ENCODE peak calls at places on chromosomes 11 and 22, in four cellular contexts. B, Y, E and Q are unnamed samples.

GRCh38 chr11:94767292-94767690 is 865 bp upstream of the AMOTL1 start:
- DNase-seq in Y (no peak), B (peak), E (no peak), Q (no peak)

GRCh38 chr11:118908931-118909618 is 16.7 kb downstream of the BCL9L start:
- DNase-seq in E (peak), Y (no peak), B (no peak), Q (peak)

GRCh38 chr11:116864531-116864930 is 27.1 kb upstream of the APOA1 start:
- DNase-seq in E (no peak), Y (no peak), B (no peak), Q (no peak)

GRCh38 chr11:94325681-94326080 is 21.3 kb downstream of the IZUMO1R start:
- DNase-seq in B (peak), Y (peak), E (peak), Q (no peak)

GRCh38 chr11:77705195-77705876 is 67.7 kb upstream of the CLNS1A start:
- DNase-seq in B (peak), Y (peak), E (no peak), Q (no peak)

GRCh38 chr11:34928268-34928959 is 12.0 kb downstream of the PDHX start:
- DNase-seq in B (no peak), E (no peak), Y (no peak), Q (no peak)

GRCh38 chr11:47225552-47226137 is 10.9 kb downstream of the DDB2 start:
- DNase-seq in B (no peak), E (no peak), Y (no peak), Q (no peak)

GRCh38 chr11:45926001-45926401 is 3.5 kb downstream of the LARGE2 start:
- DNase-seq in Y (no peak), B (no peak), E (no peak), Q (no peak)

GRCh38 chr11:75369846-75370245 is 18.4 kb upstream of the ARRB1 start:
- DNase-seq in Y (no peak), B (no peak), E (no peak), Q (no peak)

GRCh38 chr11:10594407-10594806 is 25.9 kb upstream of the LYVE1 start:
- DNase-seq in B (no peak), Y (no peak), E (no peak), Q (no peak)

GRCh38 chr22:33867118-33867863 is 53.0 kb downstream of the LARGE1 start:
- DNase-seq in Y (peak), B (no peak), E (no peak), Q (no peak)

GRCh38 chr11:124623861-124624525 is 1.3 kb downstream of the TBRG1 start:
- DNase-seq in B (no peak), E (no peak), Y (no peak), Q (no peak)

GRCh38 chr11:75858613-75859012 is 43.6 kb downstream of the UVRAG start:
- DNase-seq in B (no peak), E (no peak), Y (no peak), Q (no peak)

GRCh38 chr11:69337211-69337721 is 43.3 kb downstream of the MYEOV start:
- DNase-seq in Y (no peak), B (no peak), E (no peak), Q (no peak)

GRCh38 chr22:45911601-45912271 is 65.2 kb downstream of the WNT7B start:
- DNase-seq in B (peak), Y (peak), E (no peak), Q (peak)

GRCh38 chr11:68206211-68206610 is 6.9 kb downstream of the KMT5B start:
- DNase-seq in Y (peak), B (peak), E (peak), Q (no peak)

GRCh38 chr22:17483670-17484372 is 79.5 kb upstream of the SLC25A18 start:
- DNase-seq in B (no peak), Y (no peak), E (no peak), Q (no peak)

GRCh38 chr22:32697331-32697995 is 104.0 kb upstream of the TIMP3 start:
- DNase-seq in B (no peak), E (no peak), Y (peak), Q (no peak)

GRCh38 chr11:65444314-65445051 is 21.9 kb downstream of the NEAT1 start:
- DNase-seq in B (no peak), Y (no peak), E (no peak), Q (no peak)

GRCh38 chr22:43848366-43849171 is 13.7 kb downstream of the SULT4A1 start:
- DNase-seq in E (peak), Y (no peak), B (no peak), Q (peak)

GRCh38 chr22:19109198-19110063 is 12.8 kb downstream of the DGCR2 start:
- DNase-seq in E (no peak), Y (peak), B (peak), Q (no peak)

GRCh38 chr11:22234743-22235142 is 41.9 kb downstream of the ANO5 start:
- DNase-seq in B (no peak), Y (no peak), E (no peak), Q (no peak)

GRCh38 chr11:130980463-130980862 is 64.2 kb upstream of the SNX19 start:
- DNase-seq in E (no peak), B (no peak), Y (no peak), Q (no peak)

GRCh38 chr11:47714554-47715081 is 551 bp downstream of the AGBL2 start:
- DNase-seq in E (no peak), Y (no peak), B (no peak), Q (peak)

GRCh38 chr11:102493524-102493923 is 37.0 kb downstream of the MMP7 start:
- DNase-seq in E (no peak), Y (peak), B (no peak), Q (no peak)

GRCh38 chr11:64755681-64756361 is 4.0 kb downstream of the PYGM start:
- DNase-seq in B (no peak), E (peak), Y (no peak), Q (no peak)

GRCh38 chr11:8459711-8460399 is 134.2 kb downstream of the STK33 start:
- DNase-seq in B (no peak), Y (no peak), E (no peak), Q (no peak)

GRCh38 chr11:107563702-107564101 is 1.8 kb downstream of the ALKBH8 start:
- DNase-seq in B (peak), E (peak), Y (peak), Q (no peak)

GRCh38 chr11:72421351-72421750 is 13.0 kb downstream of the CLPB start:
- DNase-seq in Y (no peak), B (no peak), E (no peak), Q (no peak)

GRCh38 chr11:12103411-12104225 is 6.8 kb upstream of the MICAL2 start:
- DNase-seq in Y (no peak), E (no peak), B (no peak), Q (no peak)

GRCh38 chr22:37824674-37825641 is 1.8 kb downstream of the GALR3 start:
- DNase-seq in B (no peak), E (peak), Y (no peak), Q (no peak)

GRCh38 chr22:42428025-42428424 is 4.2 kb downstream of the NFAM1 start:
- DNase-seq in E (no peak), B (no peak), Y (no peak), Q (no peak)

GRCh38 chr22:23772315-23773246 is at the start of gene MMP11:
- DNase-seq in E (peak), Y (no peak), B (peak), Q (peak)

GRCh38 chr22:36343720-36344105 is 44.1 kb downstream of the MYH9 start:
- DNase-seq in B (no peak), E (no peak), Y (peak), Q (peak)

GRCh38 chr11:60343094-60343704 is 16.1 kb downstream of the MS4A6E start:
- DNase-seq in Y (peak), E (no peak), B (peak), Q (no peak)

GRCh38 chr22:25558341-25558740 is 6.1 kb upstream of the GRK3 start:
- DNase-seq in E (no peak), Y (no peak), B (no peak), Q (no peak)

GRCh38 chr11:124897681-124898680 is at the start of gene ROBO4:
- DNase-seq in E (peak), Y (peak), B (no peak), Q (no peak)

DNA sequence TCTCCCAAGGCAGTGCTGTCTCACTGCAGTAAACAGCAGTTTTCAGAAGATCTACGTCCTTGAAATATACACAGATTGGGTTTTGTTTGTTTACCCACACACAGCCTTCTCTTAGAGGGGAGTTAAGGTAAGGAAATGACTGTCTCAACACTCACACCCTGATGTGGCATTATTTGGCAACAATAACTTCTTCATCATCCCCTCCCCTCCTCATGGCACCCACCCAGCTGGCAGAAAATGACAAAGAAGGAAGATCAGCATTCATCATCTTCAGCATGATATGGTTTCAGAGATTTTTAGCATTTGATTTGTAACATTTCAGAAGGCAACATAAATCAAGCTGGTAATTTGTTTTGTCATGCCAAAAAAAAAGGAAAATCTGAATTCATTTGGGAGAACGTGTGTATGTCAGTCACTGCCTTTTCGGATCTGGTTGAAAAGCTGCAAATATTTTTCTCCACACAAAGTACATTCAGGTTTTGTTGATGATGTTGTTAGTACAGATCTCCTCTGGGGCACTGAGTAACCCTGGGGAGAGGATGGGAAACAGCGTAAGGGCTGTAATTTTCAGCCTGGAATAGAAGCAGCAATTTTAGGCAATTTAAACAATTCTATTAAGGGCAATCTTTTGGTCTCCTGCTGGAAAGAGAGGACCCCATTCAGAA is 132.6 kb downstream of the COMMD9 start:
- DNase-seq in Y (no peak), E (no peak), B (no peak), Q (no peak)
- TF ChIP-seq JUND in Y (no peak), E (peak), B (no peak), Q (no peak)

DNA sequence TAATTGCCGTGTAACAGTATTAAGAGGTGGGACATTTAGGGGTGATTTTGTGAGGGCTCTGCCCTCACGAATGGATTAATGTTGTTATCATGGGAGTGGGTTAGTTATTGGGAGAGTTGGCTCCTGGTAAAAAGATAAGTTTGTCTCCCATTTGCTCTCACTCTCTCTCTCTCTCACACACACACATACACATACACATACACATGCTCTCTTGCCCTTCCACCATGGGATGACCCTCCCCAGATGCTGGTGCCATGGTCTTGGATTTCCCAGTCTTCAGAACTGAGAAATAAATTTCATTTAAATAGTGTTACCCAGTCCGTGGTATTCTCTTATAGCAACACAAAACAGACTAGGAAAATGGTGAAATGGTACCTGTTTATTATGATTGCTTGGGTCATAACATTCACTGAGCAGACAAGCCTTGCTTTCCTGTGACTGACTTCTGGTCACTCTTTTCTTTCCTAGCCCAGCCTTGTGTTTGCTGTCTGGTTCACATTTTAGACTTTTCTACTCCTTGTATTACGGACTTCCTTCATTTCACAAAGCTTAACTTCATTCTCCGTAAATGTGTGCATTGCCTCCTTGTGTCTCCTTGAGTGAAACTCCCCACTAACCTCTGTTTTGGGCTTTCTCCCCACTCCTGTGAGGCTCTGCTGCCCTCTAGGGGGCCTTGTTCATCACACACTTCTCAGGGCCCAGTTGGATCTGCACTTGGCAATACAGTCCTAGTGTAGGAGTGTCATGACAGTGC is 206.5 kb upstream of the CTSC start:
- DNase-seq in E (peak), Y (peak), B (peak), Q (peak)
- TF ChIP-seq JUND in E (no peak), Y (no peak), B (no peak), Q (no peak)

DNA sequence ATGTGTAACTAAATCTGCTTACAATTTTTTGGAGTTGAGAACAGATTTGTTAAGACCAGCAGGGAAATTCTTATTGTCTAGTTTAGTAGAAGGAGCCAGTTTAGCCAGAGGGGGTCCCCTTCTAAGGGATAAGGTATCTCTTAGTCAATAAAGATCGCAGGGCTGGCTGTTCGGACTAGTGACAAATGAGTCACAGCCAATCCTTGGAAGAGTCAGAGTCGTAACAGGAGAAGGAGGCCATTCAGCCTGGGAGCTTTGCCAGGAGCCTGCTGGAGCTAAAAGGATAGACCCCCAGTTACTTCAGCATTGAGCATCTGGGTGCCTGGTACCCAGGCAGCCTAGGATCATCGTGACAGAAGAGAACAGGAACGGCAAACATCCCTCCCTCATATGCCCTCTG is 191.6 kb upstream of the ARHGAP20 start:
- DNase-seq in B (no peak), Y (no peak), E (no peak), Q (no peak)
- TF ChIP-seq JUND in B (no peak), Y (no peak), E (no peak), Q (no peak)

DNA sequence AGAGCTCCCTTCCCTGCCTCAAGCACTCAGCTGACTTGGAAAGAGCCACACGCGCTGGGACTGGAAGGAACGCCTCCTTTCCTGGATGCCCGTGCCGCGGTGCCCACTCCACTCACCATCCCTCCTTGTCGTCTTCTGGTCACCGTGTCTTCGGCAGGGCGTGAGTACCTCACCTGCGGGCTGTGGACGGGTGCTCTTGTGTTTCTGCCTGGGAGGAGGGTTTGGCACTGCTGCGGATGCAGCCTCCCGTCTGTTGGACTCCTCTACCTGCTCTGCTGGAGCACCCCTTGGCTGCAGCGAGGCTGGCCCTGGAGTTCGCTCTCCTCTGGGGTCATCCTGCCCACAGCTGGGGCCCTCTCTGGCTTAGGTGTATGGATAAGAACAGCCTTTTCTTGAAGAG is 612.7 kb downstream of the BRD1 start:
- DNase-seq in E (no peak), B (no peak), Y (no peak), Q (no peak)
- TF ChIP-seq JUND in E (no peak), B (no peak), Y (no peak), Q (no peak)

GRCh38 chr11:123308077-123308476 is 113.0 kb upstream of the CLMP start:
- DNase-seq in E (peak), B (no peak), Y (no peak), Q (no peak)
- TF ChIP-seq JUND in E (no peak), B (no peak), Y (no peak), Q (no peak)

DNA sequence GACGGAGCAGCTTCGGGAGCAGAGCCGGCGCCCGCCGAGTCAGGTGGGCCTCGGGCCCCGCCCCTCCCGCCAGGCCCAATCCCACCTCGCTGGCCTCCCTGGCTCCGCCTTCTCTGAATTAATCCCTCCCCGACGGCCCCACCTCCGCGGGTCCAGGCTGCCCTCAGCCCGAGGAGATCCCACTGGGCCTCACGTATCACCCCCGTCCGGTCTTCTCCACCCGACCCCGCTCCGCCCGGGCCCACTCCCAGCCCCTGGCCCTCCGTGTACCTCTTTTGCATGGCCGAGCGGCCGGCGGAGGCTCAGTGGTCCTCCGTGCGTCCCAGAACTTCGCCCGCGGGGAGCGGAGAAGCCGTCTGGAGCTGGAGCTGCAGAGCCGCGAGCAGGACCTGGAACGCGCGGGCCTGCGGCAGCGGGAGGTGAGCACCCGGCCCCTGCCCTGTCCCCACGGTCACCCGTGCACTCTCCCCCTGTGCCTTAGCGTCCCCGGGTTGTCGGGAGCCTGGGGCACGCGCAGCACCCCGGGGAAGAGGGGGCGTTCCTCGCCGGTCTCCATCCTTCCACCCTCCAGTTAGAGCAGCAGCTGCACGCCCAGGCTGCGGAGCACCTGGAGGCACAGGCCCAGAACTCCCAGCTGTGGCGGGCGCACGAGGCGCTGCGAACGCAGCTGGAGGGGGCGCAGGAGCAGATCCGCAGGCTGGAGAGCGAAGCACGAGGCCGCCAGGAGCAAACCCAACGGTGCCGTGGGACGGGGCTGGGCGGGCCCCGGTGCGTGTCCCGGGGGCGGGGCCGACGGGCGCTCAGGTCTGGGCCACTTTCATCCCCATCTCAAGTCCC is 2.2 kb upstream of the CD151 start:
- DNase-seq in E (peak), Y (peak), B (no peak), Q (peak)
- TF ChIP-seq JUND in E (no peak), Y (no peak), B (no peak), Q (no peak)

GRCh38 chr11:13635290-13635689 is 33.2 kb upstream of the FAR1 start:
- DNase-seq in Y (no peak), B (no peak), E (no peak), Q (no peak)

GRCh38 chr11:13637125-13638119 is 31.0 kb upstream of the FAR1 start:
- DNase-seq in B (no peak), E (no peak), Y (no peak), Q (no peak)

GRCh38 chr11:13635804-13636203 is 32.7 kb upstream of the FAR1 start:
- DNase-seq in B (no peak), E (no peak), Y (no peak), Q (no peak)

GRCh38 chr11:13638436-13638835 is 30.0 kb upstream of the FAR1 start:
- DNase-seq in Y (no peak), E (no peak), B (no peak), Q (no peak)
- TF ChIP-seq JUND in Y (no peak), E (no peak), B (no peak), Q (no peak)